ENCODE peak calls at places on chromosome 16, in six cellular contexts. One of them, this sample, is unnamed.

GRCh38 chr16:77406680-77407079 is 28.2 kb downstream of the ADAMTS18 start:
- DNase-seq in H1: no peak
- DNase-seq in activated CD8-positive, alpha-beta T cell treated with anti-CD3 and anti-CD28 coated beads for 36 hours: no peak
- DNase-seq in cardiac fibroblast: peak
- DNase-seq in A549: no peak
- DNase-seq in kidney epithelial cell: no peak
- DNase-seq in this sample: no peak

GRCh38 chr16:75248536-75249380 is 2.7 kb downstream of the BCAR1 start:
- DNase-seq in H1: no peak
- DNase-seq in activated CD8-positive, alpha-beta T cell treated with anti-CD3 and anti-CD28 coated beads for 36 hours: no peak
- DNase-seq in cardiac fibroblast: no peak
- DNase-seq in A549: no peak
- DNase-seq in kidney epithelial cell: no peak
- DNase-seq in this sample: no peak

GRCh38 chr16:68264128-68265077 is at the start of gene SLC7A6:
- DNase-seq in H1: no peak
- DNase-seq in activated CD8-positive, alpha-beta T cell treated with anti-CD3 and anti-CD28 coated beads for 36 hours: peak
- DNase-seq in cardiac fibroblast: peak
- DNase-seq in A549: peak
- DNase-seq in kidney epithelial cell: no peak
- DNase-seq in this sample: peak

GRCh38 chr16:89924298-89924924 is 1.3 kb downstream of the TUBB3 start:
- DNase-seq in H1: peak
- DNase-seq in activated CD8-positive, alpha-beta T cell treated with anti-CD3 and anti-CD28 coated beads for 36 hours: peak
- DNase-seq in cardiac fibroblast: peak
- DNase-seq in A549: no peak
- DNase-seq in kidney epithelial cell: no peak
- DNase-seq in this sample: no peak

GRCh38 chr16:86157616-86158247 is 258.8 kb downstream of the IRF8 start:
- DNase-seq in H1: no peak
- DNase-seq in activated CD8-positive, alpha-beta T cell treated with anti-CD3 and anti-CD28 coated beads for 36 hours: no peak
- DNase-seq in cardiac fibroblast: no peak
- DNase-seq in A549: no peak
- DNase-seq in kidney epithelial cell: no peak
- DNase-seq in this sample: no peak

GRCh38 chr16:11276880-11277593 is 757 bp upstream of the PRM2 start:
- DNase-seq in H1: no peak
- DNase-seq in activated CD8-positive, alpha-beta T cell treated with anti-CD3 and anti-CD28 coated beads for 36 hours: no peak
- DNase-seq in cardiac fibroblast: no peak
- DNase-seq in A549: no peak
- DNase-seq in kidney epithelial cell: no peak
- DNase-seq in this sample: no peak

GRCh38 chr16:4371481-4372314 is at the start of gene VASN:
- DNase-seq in H1: no peak
- DNase-seq in activated CD8-positive, alpha-beta T cell treated with anti-CD3 and anti-CD28 coated beads for 36 hours: peak
- DNase-seq in cardiac fibroblast: peak
- DNase-seq in A549: peak
- DNase-seq in kidney epithelial cell: no peak
- DNase-seq in this sample: no peak

GRCh38 chr16:14057878-14058382 is 13.2 kb upstream of the MRTFB start:
- DNase-seq in H1: no peak
- DNase-seq in activated CD8-positive, alpha-beta T cell treated with anti-CD3 and anti-CD28 coated beads for 36 hours: no peak
- DNase-seq in cardiac fibroblast: peak
- DNase-seq in A549: no peak
- DNase-seq in kidney epithelial cell: no peak
- DNase-seq in this sample: no peak

GRCh38 chr16:49876716-49877129 is 20.8 kb upstream of the ZNF423 start:
- DNase-seq in H1: peak
- DNase-seq in activated CD8-positive, alpha-beta T cell treated with anti-CD3 and anti-CD28 coated beads for 36 hours: peak
- DNase-seq in cardiac fibroblast: peak
- DNase-seq in A549: peak
- DNase-seq in kidney epithelial cell: no peak
- DNase-seq in this sample: no peak

GRCh38 chr16:4301968-4302367 is 13.9 kb upstream of the GLIS2 start:
- DNase-seq in H1: no peak
- DNase-seq in activated CD8-positive, alpha-beta T cell treated with anti-CD3 and anti-CD28 coated beads for 36 hours: no peak
- DNase-seq in cardiac fibroblast: no peak
- DNase-seq in A549: no peak
- DNase-seq in kidney epithelial cell: no peak
- DNase-seq in this sample: no peak

GRCh38 chr16:69618721-69619120 is 53.0 kb downstream of the NFAT5 start:
- DNase-seq in H1: no peak
- DNase-seq in activated CD8-positive, alpha-beta T cell treated with anti-CD3 and anti-CD28 coated beads for 36 hours: no peak
- DNase-seq in cardiac fibroblast: no peak
- DNase-seq in A549: no peak
- DNase-seq in kidney epithelial cell: no peak
- DNase-seq in this sample: no peak

GRCh38 chr16:2769675-2770056 is 7.4 kb downstream of the ELOB start:
- DNase-seq in H1: no peak
- DNase-seq in activated CD8-positive, alpha-beta T cell treated with anti-CD3 and anti-CD28 coated beads for 36 hours: no peak
- DNase-seq in cardiac fibroblast: peak
- DNase-seq in A549: no peak
- DNase-seq in kidney epithelial cell: no peak
- DNase-seq in this sample: no peak

GRCh38 chr16:38941-39892 is 14.2 kb downstream of the POLR3K start:
- DNase-seq in H1: no peak
- DNase-seq in activated CD8-positive, alpha-beta T cell treated with anti-CD3 and anti-CD28 coated beads for 36 hours: peak
- DNase-seq in cardiac fibroblast: no peak
- DNase-seq in A549: no peak
- DNase-seq in kidney epithelial cell: no peak
- DNase-seq in this sample: peak

GRCh38 chr16:25823891-25824290 is 132.1 kb downstream of the HS3ST4 start:
- DNase-seq in H1: no peak
- DNase-seq in activated CD8-positive, alpha-beta T cell treated with anti-CD3 and anti-CD28 coated beads for 36 hours: no peak
- DNase-seq in cardiac fibroblast: peak
- DNase-seq in A549: no peak
- DNase-seq in kidney epithelial cell: no peak
- DNase-seq in this sample: no peak

GRCh38 chr16:4495766-4496165 is 19.6 kb downstream of the HMOX2 start:
- DNase-seq in H1: no peak
- DNase-seq in activated CD8-positive, alpha-beta T cell treated with anti-CD3 and anti-CD28 coated beads for 36 hours: no peak
- DNase-seq in cardiac fibroblast: peak
- DNase-seq in A549: no peak
- DNase-seq in kidney epithelial cell: no peak
- DNase-seq in this sample: no peak

GRCh38 chr16:82331397-82331796 is 161.4 kb upstream of the MPHOSPH6 start:
- DNase-seq in H1: no peak
- DNase-seq in activated CD8-positive, alpha-beta T cell treated with anti-CD3 and anti-CD28 coated beads for 36 hours: no peak
- DNase-seq in cardiac fibroblast: no peak
- DNase-seq in A549: no peak
- DNase-seq in kidney epithelial cell: no peak
- DNase-seq in this sample: no peak

GRCh38 chr16:73572135-73572534 is 524.2 kb upstream of the ZFHX3 start:
- DNase-seq in H1: no peak
- DNase-seq in activated CD8-positive, alpha-beta T cell treated with anti-CD3 and anti-CD28 coated beads for 36 hours: no peak
- DNase-seq in cardiac fibroblast: no peak
- DNase-seq in A549: no peak
- DNase-seq in kidney epithelial cell: no peak
- DNase-seq in this sample: no peak

GRCh38 chr16:86611517-86611840 is 33.1 kb downstream of the FOXL1 start:
- DNase-seq in H1: no peak
- DNase-seq in activated CD8-positive, alpha-beta T cell treated with anti-CD3 and anti-CD28 coated beads for 36 hours: no peak
- DNase-seq in cardiac fibroblast: peak
- DNase-seq in A549: no peak
- DNase-seq in kidney epithelial cell: no peak
- DNase-seq in this sample: no peak

GRCh38 chr16:12574721-12575120 is 229.0 kb downstream of the CPPED1 start:
- DNase-seq in H1: no peak
- DNase-seq in activated CD8-positive, alpha-beta T cell treated with anti-CD3 and anti-CD28 coated beads for 36 hours: no peak
- DNase-seq in cardiac fibroblast: no peak
- DNase-seq in A549: no peak
- DNase-seq in kidney epithelial cell: no peak
- DNase-seq in this sample: no peak

GRCh38 chr16:12578001-12578400 is 225.7 kb downstream of the CPPED1 start:
- DNase-seq in H1: no peak
- DNase-seq in activated CD8-positive, alpha-beta T cell treated with anti-CD3 and anti-CD28 coated beads for 36 hours: no peak
- DNase-seq in cardiac fibroblast: no peak
- DNase-seq in A549: no peak
- DNase-seq in kidney epithelial cell: no peak
- DNase-seq in this sample: no peak

GRCh38 chr16:12575288-12575687 is 228.4 kb downstream of the CPPED1 start:
- DNase-seq in H1: no peak
- DNase-seq in activated CD8-positive, alpha-beta T cell treated with anti-CD3 and anti-CD28 coated beads for 36 hours: no peak
- DNase-seq in cardiac fibroblast: no peak
- DNase-seq in A549: no peak
- DNase-seq in kidney epithelial cell: no peak
- DNase-seq in this sample: no peak

GRCh38 chr16:12573730-12574383 is 229.8 kb downstream of the CPPED1 start:
- DNase-seq in H1: peak
- DNase-seq in activated CD8-positive, alpha-beta T cell treated with anti-CD3 and anti-CD28 coated beads for 36 hours: peak
- DNase-seq in cardiac fibroblast: peak
- DNase-seq in A549: peak
- DNase-seq in kidney epithelial cell: peak
- DNase-seq in this sample: no peak

DNA sequence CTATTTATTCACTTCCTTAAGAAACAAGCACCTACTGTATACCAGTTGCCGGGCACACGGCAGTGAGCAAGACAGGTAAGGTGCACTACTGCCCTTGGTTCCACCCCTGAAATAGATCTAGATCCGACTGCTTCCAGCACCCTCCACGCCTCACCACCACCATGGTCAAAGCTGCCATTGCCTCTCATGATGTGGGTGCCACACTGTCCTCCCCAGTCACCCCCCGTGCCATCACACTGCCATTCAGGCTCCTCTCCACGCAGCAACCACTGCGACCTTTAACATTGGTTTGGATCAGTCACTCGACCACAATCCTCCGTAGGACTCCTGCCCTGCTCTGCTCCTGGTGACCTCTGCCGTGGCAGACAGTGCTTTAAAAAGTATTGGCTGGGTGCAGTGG is 226.8 kb downstream of the CPPED1 start:
- DNase-seq in H1: no peak
- DNase-seq in activated CD8-positive, alpha-beta T cell treated with anti-CD3 and anti-CD28 coated beads for 36 hours: peak
- DNase-seq in cardiac fibroblast: no peak
- DNase-seq in A549: no peak
- DNase-seq in kidney epithelial cell: no peak
- DNase-seq in this sample: no peak
- TF ChIP-seq CTCF in H1: no peak
- TF ChIP-seq CTCF in activated CD8-positive, alpha-beta T cell treated with anti-CD3 and anti-CD28 coated beads for 36 hours: no peak
- TF ChIP-seq CTCF in cardiac fibroblast: no peak
- TF ChIP-seq CTCF in A549: no peak
- TF ChIP-seq CTCF in kidney epithelial cell: no peak
- TF ChIP-seq CTCF in this sample: no peak

GRCh38 chr16:63702981-63703590 is 1418.8 kb downstream of the CDH11 start:
- DNase-seq in H1: no peak
- DNase-seq in activated CD8-positive, alpha-beta T cell treated with anti-CD3 and anti-CD28 coated beads for 36 hours: no peak
- DNase-seq in cardiac fibroblast: no peak
- DNase-seq in A549: no peak
- DNase-seq in kidney epithelial cell: peak
- DNase-seq in this sample: no peak
- TF ChIP-seq CTCF in H1: no peak
- TF ChIP-seq CTCF in activated CD8-positive, alpha-beta T cell treated with anti-CD3 and anti-CD28 coated beads for 36 hours: no peak
- TF ChIP-seq CTCF in cardiac fibroblast: no peak
- TF ChIP-seq CTCF in A549: no peak
- TF ChIP-seq CTCF in kidney epithelial cell: peak
- TF ChIP-seq CTCF in this sample: no peak

GRCh38 chr16:54194008-54194731 is 92.4 kb downstream of the IRX3 start:
- DNase-seq in H1: no peak
- DNase-seq in activated CD8-positive, alpha-beta T cell treated with anti-CD3 and anti-CD28 coated beads for 36 hours: no peak
- DNase-seq in cardiac fibroblast: peak
- DNase-seq in A549: no peak
- DNase-seq in kidney epithelial cell: no peak
- DNase-seq in this sample: no peak
- TF ChIP-seq CTCF in H1: no peak
- TF ChIP-seq CTCF in activated CD8-positive, alpha-beta T cell treated with anti-CD3 and anti-CD28 coated beads for 36 hours: no peak
- TF ChIP-seq CTCF in cardiac fibroblast: peak
- TF ChIP-seq CTCF in A549: no peak
- TF ChIP-seq CTCF in kidney epithelial cell: no peak
- TF ChIP-seq CTCF in this sample: no peak

DNA sequence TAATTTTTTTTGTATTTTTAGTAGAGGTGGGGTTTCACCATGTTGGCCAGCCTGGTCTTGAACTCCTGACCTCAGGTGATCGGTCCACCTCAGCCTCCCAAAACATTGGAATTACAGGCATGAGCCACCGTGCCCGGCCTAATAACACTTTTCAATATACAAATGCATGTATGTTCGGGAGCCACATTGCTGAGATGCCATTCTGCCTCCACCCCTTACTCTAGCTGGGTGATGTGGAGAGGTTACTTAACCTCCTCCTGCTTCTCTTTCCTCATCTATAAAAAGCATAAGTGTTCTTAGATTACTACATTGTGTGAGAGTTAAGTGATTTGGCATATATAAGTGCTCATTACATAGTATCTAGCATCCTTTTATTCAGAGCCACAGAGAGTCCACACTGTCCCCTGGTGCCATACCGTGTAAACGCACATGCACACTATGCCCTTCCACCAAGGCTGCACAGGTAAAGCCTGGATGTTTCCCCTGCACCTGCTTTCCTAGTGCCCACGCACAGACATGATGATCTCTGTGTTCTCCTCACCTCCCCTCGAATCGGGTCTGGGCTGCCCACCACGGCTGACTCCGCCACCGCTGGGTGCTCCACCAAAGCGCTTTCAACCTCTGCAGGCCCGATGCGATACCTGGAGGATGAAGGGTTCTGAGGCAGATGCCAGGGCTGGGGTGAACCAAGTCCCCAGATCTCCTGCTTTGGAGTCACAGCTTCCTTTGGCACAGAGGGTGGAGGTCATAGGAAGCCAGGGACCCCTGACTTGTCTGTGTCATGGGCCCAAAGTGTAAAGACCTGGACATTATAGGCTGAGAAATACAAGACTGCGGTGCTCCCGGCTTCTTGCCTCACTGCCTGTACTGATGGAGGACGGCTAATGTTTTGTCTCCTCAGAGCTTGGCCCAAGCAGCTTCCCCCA is 49.0 kb upstream of the ACSM2B start:
- DNase-seq in H1: no peak
- DNase-seq in activated CD8-positive, alpha-beta T cell treated with anti-CD3 and anti-CD28 coated beads for 36 hours: no peak
- DNase-seq in cardiac fibroblast: no peak
- DNase-seq in A549: no peak
- DNase-seq in kidney epithelial cell: no peak
- DNase-seq in this sample: no peak
- TF ChIP-seq CTCF in H1: no peak
- TF ChIP-seq CTCF in activated CD8-positive, alpha-beta T cell treated with anti-CD3 and anti-CD28 coated beads for 36 hours: no peak
- TF ChIP-seq CTCF in cardiac fibroblast: no peak
- TF ChIP-seq CTCF in A549: no peak
- TF ChIP-seq CTCF in kidney epithelial cell: no peak
- TF ChIP-seq CTCF in this sample: no peak

GRCh38 chr16:80803341-80804060 is 897 bp downstream of the CDYL2 start:
- DNase-seq in H1: no peak
- DNase-seq in activated CD8-positive, alpha-beta T cell treated with anti-CD3 and anti-CD28 coated beads for 36 hours: peak
- DNase-seq in cardiac fibroblast: peak
- DNase-seq in A549: no peak
- DNase-seq in kidney epithelial cell: no peak
- DNase-seq in this sample: no peak
- TF ChIP-seq CTCF in H1: peak
- TF ChIP-seq CTCF in activated CD8-positive, alpha-beta T cell treated with anti-CD3 and anti-CD28 coated beads for 36 hours: peak
- TF ChIP-seq CTCF in cardiac fibroblast: peak
- TF ChIP-seq CTCF in A549: no peak
- TF ChIP-seq CTCF in kidney epithelial cell: peak
- TF ChIP-seq CTCF in this sample: peak

This sample was measured in GM12864.